ENCODE peak calls at places on chromosome 13, in eight cellular contexts. F is myocyte; W is CD4-positive, alpha-beta T cell; X is HFFc6; G is MV-4-11; N is ecto neural progenitor cell; H is dorsolateral prefrontal cortex; Y is NCI-H187 treated with DMSO at 0.1 percent for 48 hours. B is an unnamed sample.

GRCh38 chr13:109979186-109979585 is 192.8 kb upstream of the IRS2 start:
- DNase-seq in F (no peak), W (no peak), X (no peak), G (no peak), N (no peak), H (no peak), Y (no peak), B (no peak)

GRCh38 chr13:109687559-109688448 is 98.6 kb downstream of the IRS2 start:
- DNase-seq in F (no peak), W (no peak), X (no peak), G (no peak), N (no peak), H (no peak), Y (no peak), B (no peak)

GRCh38 chr13:99312493-99312883 is 5.3 kb upstream of the GPR183 start:
- DNase-seq in F (peak), W (no peak), X (peak), G (peak), N (no peak), H (peak), Y (no peak), B (peak)

GRCh38 chr13:48504606-48505369 is 28.1 kb downstream of the RCBTB2 start:
- DNase-seq in F (no peak), W (no peak), X (no peak), G (no peak), N (no peak), H (no peak), Y (no peak), B (peak)

GRCh38 chr13:50085063-50085462 is 69.8 kb downstream of the KCNRG start:
- DNase-seq in F (peak), W (no peak), X (peak), G (peak), N (no peak), H (no peak), Y (no peak), B (peak)

GRCh38 chr13:34044660-34045080 is 226.7 kb downstream of the RFC3 start:
- DNase-seq in F (peak), W (no peak), X (peak), G (no peak), N (no peak), H (no peak), Y (no peak), B (no peak)

GRCh38 chr13:95087746-95088305 is 213.4 kb downstream of the ABCC4 start:
- DNase-seq in F (no peak), W (no peak), X (peak), G (peak), N (no peak), H (no peak), Y (no peak), B (peak)

GRCh38 chr13:97278395-97279078 is 56.4 kb downstream of the MBNL2 start:
- DNase-seq in F (no peak), W (no peak), X (no peak), G (no peak), N (no peak), H (no peak), Y (no peak), B (no peak)

GRCh38 chr13:111287201-111287600 is 33.2 kb upstream of the TEX29 start:
- DNase-seq in F (no peak), W (no peak), X (no peak), G (no peak), N (no peak), H (no peak), Y (no peak), B (no peak)

GRCh38 chr13:113207890-113208423 is 512 bp downstream of the PCID2 start:
- DNase-seq in F (peak), W (no peak), X (peak), G (no peak), N (peak), H (peak), Y (no peak), B (peak)

GRCh38 chr13:97471721-97472120 is 37.8 kb downstream of the RAP2A start:
- DNase-seq in F (no peak), W (no peak), X (no peak), G (peak), N (no peak), H (no peak), Y (no peak), B (no peak)

GRCh38 chr13:35822666-35823065 is 308.5 kb downstream of the DCLK1 start:
- DNase-seq in F (no peak), W (no peak), X (no peak), G (no peak), N (no peak), H (no peak), Y (no peak), B (no peak)

GRCh38 chr13:66139250-66139649 is 1090.9 kb downstream of the PCDH9 start:
- DNase-seq in F (no peak), W (no peak), X (no peak), G (no peak), N (no peak), H (no peak), Y (no peak), B (no peak)

GRCh38 chr13:63517376-63517775 is 2101.7 kb upstream of the PCDH20 start:
- DNase-seq in F (no peak), W (no peak), X (no peak), G (no peak), N (no peak), H (no peak), Y (no peak), B (no peak)

GRCh38 chr13:61908906-61909305 is 493.3 kb upstream of the PCDH20 start:
- DNase-seq in F (no peak), W (no peak), X (no peak), G (peak), N (no peak), H (no peak), Y (no peak), B (peak)

GRCh38 chr13:46728777-46729176 is 68.2 kb downstream of the ESD start:
- DNase-seq in F (peak), W (no peak), X (no peak), G (peak), N (no peak), H (no peak), Y (no peak), B (peak)

GRCh38 chr13:110576736-110577476 is 15.4 kb upstream of the RAB20 start:
- DNase-seq in F (no peak), W (no peak), X (no peak), G (no peak), N (no peak), H (no peak), Y (no peak), B (no peak)

GRCh38 chr13:110666255-110666533 is 39.7 kb downstream of the CARS2 start:
- DNase-seq in F (no peak), W (no peak), X (no peak), G (no peak), N (no peak), H (no peak), Y (no peak), B (no peak)

GRCh38 chr13:105037064-105037463 is 1498.4 kb downstream of the EFNB2 start:
- DNase-seq in F (peak), W (no peak), X (no peak), G (no peak), N (no peak), H (no peak), Y (no peak), B (no peak)

GRCh38 chr13:80259159-80259558 is 81.8 kb downstream of the SPRY2 start:
- DNase-seq in F (no peak), W (no peak), X (no peak), G (no peak), N (no peak), H (no peak), Y (no peak), B (no peak)

GRCh38 chr13:23515116-23515515 is 55.1 kb upstream of the TNFRSF19 start:
- DNase-seq in F (no peak), W (no peak), X (no peak), G (no peak), N (no peak), H (no peak), Y (no peak), B (no peak)

GRCh38 chr13:29583073-29583785 is 12.3 kb downstream of the SLC7A1 start:
- DNase-seq in F (peak), W (no peak), X (peak), G (no peak), N (no peak), H (no peak), Y (no peak), B (no peak)

GRCh38 chr13:23918208-23918607 is 20.9 kb upstream of the C1QTNF9B start:
- DNase-seq in F (no peak), W (no peak), X (peak), G (no peak), N (no peak), H (no peak), Y (no peak), B (no peak)

GRCh38 chr13:36059366-36059765 is 71.8 kb downstream of the DCLK1 start:
- DNase-seq in F (peak), W (no peak), X (no peak), G (no peak), N (no peak), H (no peak), Y (no peak), B (no peak)

GRCh38 chr13:73428137-73428536 is 369.3 kb downstream of the KLF5 start:
- DNase-seq in F (peak), W (no peak), X (peak), G (no peak), N (no peak), H (no peak), Y (no peak), B (no peak)

GRCh38 chr13:46288570-46289259 is 77.0 kb downstream of the LRRC63 start:
- DNase-seq in F (peak), W (no peak), X (peak), G (peak), N (no peak), H (no peak), Y (peak), B (peak)

GRCh38 chr13:44393391-44393790 is 19.8 kb downstream of the SERP2 start:
- DNase-seq in F (no peak), W (no peak), X (no peak), G (no peak), N (peak), H (no peak), Y (no peak), B (peak)

GRCh38 chr13:56424246-56424645 is 716.5 kb upstream of the PRR20A start:
- DNase-seq in F (no peak), W (no peak), X (no peak), G (no peak), N (no peak), H (no peak), Y (no peak), B (no peak)

GRCh38 chr13:109712187-109712601 is 74.2 kb downstream of the IRS2 start:
- DNase-seq in F (no peak), W (no peak), X (no peak), G (no peak), N (no peak), H (no peak), Y (no peak), B (no peak)

GRCh38 chr13:19151581-19152263 is 29.9 kb downstream of the TUBA3C start:
- DNase-seq in F (no peak), W (no peak), X (no peak), G (no peak), N (no peak), H (no peak), Y (no peak), B (no peak)

GRCh38 chr13:51333421-51333820 is 6.1 kb upstream of the SERPINE3 start:
- DNase-seq in F (no peak), W (no peak), X (no peak), G (no peak), N (no peak), H (no peak), Y (no peak), B (no peak)

GRCh38 chr13:29104461-29104860 is 284.3 kb downstream of the MTUS2 start:
- DNase-seq in F (no peak), W (no peak), X (no peak), G (no peak), N (no peak), H (no peak), Y (no peak), B (no peak)

GRCh38 chr13:106888148-106888547 is 320.2 kb upstream of the ARGLU1 start:
- DNase-seq in F (no peak), W (no peak), X (no peak), G (no peak), N (no peak), H (no peak), Y (no peak), B (no peak)

GRCh38 chr13:29758591-29759114 is 91.8 kb downstream of the UBL3 start:
- DNase-seq in F (no peak), W (no peak), X (peak), G (peak), N (no peak), H (no peak), Y (no peak), B (peak)

GRCh38 chr13:112839347-112840105 is 129.5 kb upstream of the MCF2L start:
- DNase-seq in F (no peak), W (no peak), X (peak), G (no peak), N (no peak), H (no peak), Y (no peak), B (no peak)

GRCh38 chr13:43698743-43699142 is 88.0 kb downstream of the ENOX1 start:
- DNase-seq in F (peak), W (no peak), X (peak), G (no peak), N (no peak), H (peak), Y (no peak), B (no peak)

GRCh38 chr13:64223016-64223415 is 2807.4 kb upstream of the PCDH20 start:
- DNase-seq in F (no peak), W (no peak), X (no peak), G (no peak), N (no peak), H (no peak), Y (no peak), B (no peak)

GRCh38 chr13:28423010-28423409 is 71.9 kb downstream of the FLT1 start:
- DNase-seq in F (no peak), W (no peak), X (no peak), G (peak), N (no peak), H (no peak), Y (no peak), B (peak)

GRCh38 chr13:50810998-50811397 is 32.5 kb downstream of the DLEU7 start:
- DNase-seq in F (no peak), W (no peak), X (no peak), G (peak), N (no peak), H (no peak), Y (no peak), B (peak)

B was measured in KBM-7.